ENCODE peak calls at places on chromosomes 12 and 14, in five cellular contexts. V is osteocyte, X is epithelial cell of esophagus, H is fibroblast of lung, W is fibroblast of the aortic adventitia. E is an unnamed sample.

GRCh38 chr14:102804858-102805257 is 27.6 kb downstream of the TRAF3 start:
- DNase-seq in H (no peak), W (no peak), X (no peak), V (no peak), E (no peak)

GRCh38 chr14:54652188-54652889 is 85.4 kb downstream of the SAMD4A start:
- DNase-seq in H (peak; percentile 99), W (peak; percentile 99), X (peak; percentile 95), V (peak; percentile 92), E (peak; percentile 95)

GRCh38 chr14:91326514-91326832 is 82.0 kb upstream of the GPR68 start:
- DNase-seq in W (no peak), H (no peak), X (no peak), V (no peak), E (no peak)

GRCh38 chr12:6380141-6381121 is 3.5 kb upstream of the LTBR start:
- DNase-seq in W (peak; percentile 60), H (peak; percentile 43), V (no peak), X (no peak), E (no peak)

GRCh38 chr12:121214855-121215745 is 5.2 kb downstream of the P2RX4 start:
- DNase-seq in V (no peak), X (peak; percentile 92), H (peak; percentile 96), W (peak; percentile 87), E (peak; percentile 79)

GRCh38 chr12:69985656-69986055 is 160.6 kb downstream of the MYRFL start:
- DNase-seq in V (no peak), H (no peak), X (peak; percentile 29), W (no peak), E (peak; percentile 9)

GRCh38 chr14:36511981-36512584 is 7.9 kb downstream of the NKX2-1 start:
- DNase-seq in H (no peak), X (no peak), W (no peak), V (no peak), E (no peak)

GRCh38 chr12:754871-755562 is 2.6 kb downstream of the WNK1 start:
- DNase-seq in H (peak; percentile 79), X (peak; percentile 66), W (peak; percentile 77), V (no peak), E (peak; percentile 45)

GRCh38 chr12:105100207-105100985 is 7.1 kb upstream of the WASHC4 start:
- DNase-seq in H (peak; percentile 81), W (peak; percentile 77), X (peak; percentile 68), V (no peak), E (no peak)

GRCh38 chr14:106215229-106215628 is 688.8 kb downstream of the TMEM121 start:
- DNase-seq in X (no peak), H (no peak), V (no peak), W (no peak), E (no peak)

GRCh38 chr14:74959596-74960180 is 4.3 kb upstream of the PGF start:
- DNase-seq in H (no peak), V (no peak), W (no peak), X (peak; percentile 90), E (peak; percentile 74)

GRCh38 chr14:94936411-94936892 is 166.5 kb upstream of the GSC start:
- DNase-seq in X (no peak), V (no peak), W (peak; percentile 49), H (peak; percentile 34), E (no peak)

GRCh38 chr12:108616941-108617858 is 16.5 kb downstream of the SELPLG start:
- DNase-seq in V (no peak), H (no peak), W (no peak), X (no peak), E (no peak)

GRCh38 chr12:131413471-131413870 is 297.4 kb upstream of the SFSWAP start:
- DNase-seq in H (no peak), V (no peak), W (no peak), X (no peak), E (no peak)

GRCh38 chr12:66087365-66087943 is 43.1 kb downstream of the LLPH start:
- DNase-seq in V (no peak), W (peak; percentile 87), X (peak; percentile 73), H (peak; percentile 86), E (peak; percentile 55)

GRCh38 chr12:31234955-31235867 is 90.7 kb downstream of the SINHCAF start:
- DNase-seq in H (peak; percentile 31), W (peak; percentile 20), V (no peak), X (peak; percentile 34), E (peak; percentile 18)

DNA sequence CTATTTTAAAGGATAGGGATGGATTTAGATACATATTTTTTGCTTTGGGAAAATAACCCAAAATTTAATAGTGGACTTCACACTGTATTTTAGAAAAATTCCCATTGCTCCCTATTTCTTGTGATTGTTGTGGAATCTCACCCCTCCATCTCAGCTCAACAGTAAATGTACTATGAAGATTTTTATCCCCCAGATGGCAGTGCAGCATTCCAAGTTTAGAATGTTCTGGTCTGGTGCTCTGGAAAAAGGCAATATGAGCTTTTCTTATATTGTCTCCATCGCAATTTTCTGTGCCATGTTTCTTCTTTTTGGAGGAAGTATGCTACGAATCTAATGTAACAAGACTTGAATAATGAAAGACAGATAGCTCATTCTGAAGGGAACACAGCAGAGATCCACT is 471.7 kb upstream of the SYT1 start:
- DNase-seq in H (peak; percentile 62), W (peak; percentile 67), X (peak; percentile 7), V (no peak), E (no peak)
- TF ChIP-seq CTCF in H (peak; percentile 20), W (peak; percentile 36), X (peak; percentile 29), V (peak; percentile 40), E (no peak)

GRCh38 chr14:68270342-68270741 is 450.8 kb downstream of the RAD51B start:
- DNase-seq in V (no peak), W (no peak), X (no peak), H (peak; percentile 77), E (no peak)

GRCh38 chr14:68271996-68272395 is 452.4 kb downstream of the RAD51B start:
- DNase-seq in X (no peak), H (no peak), V (no peak), W (no peak), E (no peak)

GRCh38 chr14:68278568-68279436 is 459.2 kb downstream of the RAD51B start:
- DNase-seq in W (peak; percentile 43), V (no peak), H (peak; percentile 77), X (peak; percentile 69), E (peak; percentile 24)

GRCh38 chr14:68279437-68279720 is 459.8 kb downstream of the RAD51B start:
- DNase-seq in V (no peak), X (no peak), H (no peak), W (no peak), E (no peak)

GRCh38 chr14:68274722-68275121 is 455.1 kb downstream of the RAD51B start:
- DNase-seq in X (no peak), W (no peak), H (no peak), V (no peak), E (no peak)
- TF ChIP-seq CTCF in X (no peak), W (no peak), H (no peak), V (no peak), E (no peak)

GRCh38 chr12:40202095-40203059 is 22.4 kb upstream of the LRRK2 start:
- DNase-seq in W (no peak), V (no peak), H (no peak), X (no peak), E (no peak)

GRCh38 chr12:40204337-40204736 is 20.5 kb upstream of the LRRK2 start:
- DNase-seq in X (no peak), H (no peak), V (no peak), W (no peak), E (no peak)

GRCh38 chr12:40198601-40199000 is 26.2 kb upstream of the LRRK2 start:
- DNase-seq in X (no peak), H (peak; percentile 13), W (no peak), V (no peak), E (no peak)

GRCh38 chr12:40207551-40207950 is 17.2 kb upstream of the LRRK2 start:
- DNase-seq in H (no peak), X (peak; percentile 98), V (no peak), W (no peak), E (peak; percentile 25)

GRCh38 chr12:40203060-40203430 is 21.8 kb upstream of the LRRK2 start:
- DNase-seq in W (no peak), X (no peak), V (no peak), H (no peak), E (no peak)
- TF ChIP-seq CTCF in W (no peak), X (no peak), V (no peak), H (no peak), E (no peak)

GRCh38 chr12:111353026-111353425 is 15.9 kb downstream of the PHETA1 start:
- DNase-seq in V (no peak), X (no peak), H (no peak), W (no peak), E (no peak)
- TF ChIP-seq CTCF in V (no peak), X (no peak), H (no peak), W (no peak), E (no peak)

E was measured in RWPE1.